ENCODE peak calls at places on chromosomes 7 and 10, in five cellular contexts. R is GM12865, W is cardiac fibroblast, D is HL-60, Z is tibial nerve. Q is an unnamed sample.

GRCh38 chr10:68564712-68565111 is 4.6 kb downstream of the TET1 start:
- DNase-seq in Z (no peak), W (no peak), R (no peak), D (no peak), Q (no peak)

GRCh38 chr7:73427902-73428696 is 5.5 kb upstream of the FZD9 start:
- DNase-seq in Z (no peak), W (no peak), R (no peak), D (no peak), Q (no peak)

GRCh38 chr10:119105155-119105554 is 1.2 kb downstream of the DENND10 start:
- DNase-seq in D (no peak), R (no peak), Z (no peak), W (no peak), Q (no peak)

GRCh38 chr10:120810298-120810697 is 40.9 kb upstream of the WDR11 start:
- DNase-seq in W (no peak), Z (no peak), D (no peak), R (no peak), Q (no peak)

GRCh38 chr10:128912568-128913311 is 554.3 kb upstream of the MGMT start:
- DNase-seq in R (no peak), W (no peak), Z (no peak), D (no peak), Q (no peak)

GRCh38 chr7:2475678-2476015 is 551 bp downstream of the GRIFIN start:
- DNase-seq in Z (no peak), R (no peak), W (no peak), D (no peak), Q (no peak)

GRCh38 chr10:59098811-59099452 is 77.5 kb upstream of the PHYHIPL start:
- DNase-seq in D (no peak), R (no peak), W (peak), Z (no peak), Q (no peak)

GRCh38 chr7:134619627-134620331 is 26.9 kb upstream of the BPGM start:
- DNase-seq in Z (no peak), D (no peak), R (no peak), W (peak), Q (peak)

GRCh38 chr7:131769241-131769640 is 212.8 kb upstream of the PODXL start:
- DNase-seq in Z (no peak), R (no peak), W (peak), D (no peak), Q (no peak)

GRCh38 chr10:99235469-99235871 is at the start of gene HPSE2:
- DNase-seq in R (no peak), Z (no peak), D (no peak), W (no peak), Q (no peak)

GRCh38 chr7:132059141-132059540 is 502.7 kb upstream of the PODXL start:
- DNase-seq in W (peak), R (peak), Z (no peak), D (no peak), Q (no peak)

GRCh38 chr7:136403591-136403990 is 426.4 kb upstream of the MTPN start:
- DNase-seq in Z (no peak), D (no peak), W (no peak), R (no peak), Q (no peak)

GRCh38 chr10:46298346-46299266 is 11.8 kb downstream of the ANTXRL start:
- DNase-seq in R (no peak), W (no peak), D (peak), Z (no peak), Q (no peak)

GRCh38 chr10:101273330-101273729 is 44.1 kb upstream of the LBX1 start:
- DNase-seq in R (no peak), W (no peak), D (no peak), Z (no peak), Q (no peak)

GRCh38 chr7:123570390-123571182 is 13.0 kb upstream of the NDUFA5 start:
- DNase-seq in R (no peak), D (no peak), Z (no peak), W (peak), Q (peak)

GRCh38 chr7:79968249-79968648 is 166.4 kb upstream of the GNAI1 start:
- DNase-seq in D (no peak), Z (no peak), R (no peak), W (no peak), Q (no peak)

GRCh38 chr7:134022512-134022911 is 104.6 kb upstream of the LRGUK start:
- DNase-seq in Z (no peak), W (no peak), D (no peak), R (no peak), Q (no peak)

GRCh38 chr7:124893140-124893810 is 36.4 kb downstream of the POT1 start:
- DNase-seq in R (no peak), W (no peak), Z (no peak), D (peak), Q (no peak)

Q was measured in fibroblast of pulmonary artery.